ENCODE peak calls at places on chromosome 22, in five cellular contexts. G, N, M, T and I are unnamed samples.

GRCh38 chr22:30828187-30829155 is 133.8 kb downstream of the OSBP2 start:
- DNase-seq in G (no peak), N (no peak), M (no peak), T (no peak), I (no peak)

GRCh38 chr22:48277868-48278581 is 1515.6 kb downstream of the TBC1D22A start:
- DNase-seq in G (no peak), N (no peak), M (peak; percentile 54), T (no peak), I (no peak)

GRCh38 chr22:30781271-30781875 is 86.7 kb downstream of the OSBP2 start:
- DNase-seq in G (no peak), N (no peak), M (no peak), T (no peak), I (peak; percentile 66)

GRCh38 chr22:27801197-27801615 is 350 bp downstream of the MN1 start:
- DNase-seq in G (no peak), N (peak; percentile 15), M (no peak), T (no peak), I (peak; percentile 25)

GRCh38 chr22:17086301-17086700 is 1.5 kb downstream of the IL17RA start:
- DNase-seq in G (no peak), N (no peak), M (peak; percentile 63), T (no peak), I (no peak)

GRCh38 chr22:31244943-31245451 is 32.9 kb downstream of the LIMK2 start:
- DNase-seq in G (no peak), N (no peak), M (no peak), T (no peak), I (no peak)

GRCh38 chr22:23789638-23790037 is 2.9 kb downstream of the SMARCB1 start:
- DNase-seq in G (no peak), N (no peak), M (no peak), T (no peak), I (no peak)

GRCh38 chr22:35480627-35481565 is 59.7 kb upstream of the RASD2 start:
- DNase-seq in G (no peak), N (no peak), M (peak; percentile 90), T (no peak), I (peak; percentile 37)

GRCh38 chr22:49540571-49541450 is 286.9 kb downstream of the BRD1 start:
- DNase-seq in G (no peak), N (no peak), M (peak; percentile 38), T (no peak), I (no peak)

GRCh38 chr22:45977551-45978274 is 751 bp upstream of the WNT7B start:
- DNase-seq in G (no peak), N (no peak), M (no peak), T (no peak), I (peak; percentile 40)

GRCh38 chr22:22463855-22464540 is 44.5 kb downstream of the ZNF280B start:
- DNase-seq in G (peak; percentile 54), N (peak; percentile 55), M (no peak), T (no peak), I (peak; percentile 79)

GRCh38 chr22:48391820-48392219 is 1435.9 kb downstream of the BRD1 start:
- DNase-seq in G (peak; percentile 3), N (no peak), M (no peak), T (no peak), I (no peak)

GRCh38 chr22:17570851-17571631 is 7.7 kb downstream of the SLC25A18 start:
- DNase-seq in G (peak; percentile 72), N (no peak), M (peak; percentile 98), T (no peak), I (no peak)

GRCh38 chr22:44574057-44574456 is 76.0 kb upstream of the RTL6 start:
- DNase-seq in G (peak; percentile 43), N (no peak), M (peak; percentile 82), T (peak; percentile 84), I (peak; percentile 86)

GRCh38 chr22:26853071-26853470 is 195.7 kb downstream of the MIAT start:
- DNase-seq in G (no peak), N (no peak), M (no peak), T (no peak), I (no peak)

GRCh38 chr22:49193348-49193747 is 634.3 kb downstream of the BRD1 start:
- DNase-seq in G (no peak), N (no peak), M (no peak), T (no peak), I (no peak)